ENCODE peak calls at places on chromosome 13, in six cellular contexts. One of them, this sample, is unnamed.

GRCh38 chr13:25276748-25277147 is 10.5 kb downstream of the MTMR6 start:
- DNase-seq in H1: no peak
- DNase-seq in HepG2: no peak
- DNase-seq in HCT116: no peak
- DNase-seq in GM12878: no peak
- DNase-seq in K562: no peak
- DNase-seq in this sample: no peak

GRCh38 chr13:95512424-95512823 is 40.1 kb upstream of the CLDN10 start:
- DNase-seq in HepG2: no peak
- DNase-seq in GM12878: no peak
- DNase-seq in K562: no peak
- DNase-seq in H1: no peak
- DNase-seq in HCT116: no peak
- DNase-seq in this sample: no peak

GRCh38 chr13:40970803-40971202 is 48.3 kb downstream of the ELF1 start:
- DNase-seq in GM12878: no peak
- DNase-seq in HCT116: no peak
- DNase-seq in H1: no peak
- DNase-seq in HepG2: no peak
- DNase-seq in K562: no peak
- DNase-seq in this sample: no peak

GRCh38 chr13:74816737-74817136 is 665.2 kb downstream of the TBC1D4 start:
- DNase-seq in GM12878: no peak
- DNase-seq in K562: no peak
- DNase-seq in HCT116: no peak
- DNase-seq in H1: no peak
- DNase-seq in HepG2: no peak
- DNase-seq in this sample: no peak

GRCh38 chr13:51804295-51805172 is 571 bp upstream of the DHRS12 start:
- DNase-seq in K562: no peak
- DNase-seq in H1: no peak
- DNase-seq in GM12878: no peak
- DNase-seq in HepG2: no peak
- DNase-seq in HCT116: no peak
- DNase-seq in this sample: no peak

GRCh38 chr13:50788551-50788950 is 54.9 kb downstream of the DLEU7 start:
- DNase-seq in HCT116: no peak
- DNase-seq in HepG2: no peak
- DNase-seq in H1: no peak
- DNase-seq in GM12878: no peak
- DNase-seq in K562: no peak
- DNase-seq in this sample: no peak

GRCh38 chr13:35794734-35795389 is 318.4 kb upstream of the MAB21L1 start:
- DNase-seq in GM12878: no peak
- DNase-seq in HepG2: no peak
- DNase-seq in HCT116: no peak
- DNase-seq in H1: no peak
- DNase-seq in K562: no peak
- DNase-seq in this sample: no peak

GRCh38 chr13:40819797-40820315 is 30.4 kb downstream of the SLC25A15 start:
- DNase-seq in H1: no peak
- DNase-seq in GM12878: no peak
- DNase-seq in HCT116: no peak
- DNase-seq in HepG2: no peak
- DNase-seq in K562: no peak
- DNase-seq in this sample: no peak

GRCh38 chr13:50715402-50716146 is 127.9 kb downstream of the DLEU7 start:
- DNase-seq in H1: no peak
- DNase-seq in GM12878: no peak
- DNase-seq in HepG2: no peak
- DNase-seq in HCT116: no peak
- DNase-seq in K562: no peak
- DNase-seq in this sample: no peak

GRCh38 chr13:44267966-44268365 is 105.7 kb upstream of the SERP2 start:
- DNase-seq in K562: no peak
- DNase-seq in GM12878: no peak
- DNase-seq in H1: no peak
- DNase-seq in HCT116: no peak
- DNase-seq in HepG2: no peak
- DNase-seq in this sample: no peak

DNA sequence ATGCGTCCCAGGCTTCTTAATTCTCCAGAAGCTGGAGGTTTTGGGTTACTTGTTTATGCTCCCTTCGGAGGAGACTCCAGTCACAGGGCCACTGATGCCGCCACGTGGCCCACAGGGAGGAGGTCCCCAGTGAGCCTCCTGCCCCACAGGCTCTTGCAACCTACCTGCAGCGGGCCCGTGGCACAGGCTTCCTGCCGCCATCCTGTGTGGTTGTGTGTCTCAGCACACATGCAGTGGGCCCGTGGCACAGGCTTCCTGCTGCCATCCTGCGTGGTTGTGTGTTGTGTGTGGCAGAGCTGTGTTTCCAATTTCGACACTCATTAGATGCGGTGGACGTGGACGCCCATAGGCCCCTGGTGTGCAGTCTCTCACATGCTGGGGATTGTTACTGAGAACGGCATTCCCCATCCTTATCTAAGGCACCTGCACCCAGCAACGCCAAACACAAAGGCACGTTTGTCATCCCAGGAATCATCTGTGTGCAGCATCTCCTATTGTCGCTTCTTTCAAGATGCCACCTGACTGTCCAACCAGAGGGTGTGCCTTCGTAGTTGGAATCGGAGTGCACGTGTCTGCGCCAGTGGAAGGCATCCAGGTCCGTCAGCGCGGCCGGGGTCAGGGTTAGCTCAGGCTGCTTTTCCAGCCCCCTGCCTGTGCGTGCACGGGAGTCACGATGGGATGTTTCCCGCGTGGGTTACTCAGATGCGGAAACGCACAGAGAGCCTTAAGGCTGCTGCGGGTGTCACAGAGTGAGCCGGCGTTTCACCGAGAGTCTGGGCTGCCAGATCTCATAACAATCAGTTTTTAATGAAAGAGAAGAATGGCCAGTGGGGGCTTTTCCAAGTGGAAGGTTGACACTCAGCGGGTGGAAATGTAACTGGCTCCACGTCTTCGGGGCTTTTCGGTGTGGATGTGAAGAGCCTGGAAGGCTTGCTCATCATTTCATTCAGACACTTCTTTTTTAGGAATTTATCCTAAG is 119.8 kb downstream of the ATP11A start:
- DNase-seq in HCT116: no peak
- DNase-seq in GM12878: no peak
- DNase-seq in K562: no peak
- DNase-seq in H1: no peak
- DNase-seq in HepG2: no peak
- DNase-seq in this sample: no peak
- H3K4me3 ChIP-seq in HCT116: no peak
- H3K4me3 ChIP-seq in GM12878: no peak
- H3K4me3 ChIP-seq in K562: no peak
- H3K4me3 ChIP-seq in H1: no peak
- H3K4me3 ChIP-seq in HepG2: no peak
- H3K4me3 ChIP-seq in this sample: no peak

DNA sequence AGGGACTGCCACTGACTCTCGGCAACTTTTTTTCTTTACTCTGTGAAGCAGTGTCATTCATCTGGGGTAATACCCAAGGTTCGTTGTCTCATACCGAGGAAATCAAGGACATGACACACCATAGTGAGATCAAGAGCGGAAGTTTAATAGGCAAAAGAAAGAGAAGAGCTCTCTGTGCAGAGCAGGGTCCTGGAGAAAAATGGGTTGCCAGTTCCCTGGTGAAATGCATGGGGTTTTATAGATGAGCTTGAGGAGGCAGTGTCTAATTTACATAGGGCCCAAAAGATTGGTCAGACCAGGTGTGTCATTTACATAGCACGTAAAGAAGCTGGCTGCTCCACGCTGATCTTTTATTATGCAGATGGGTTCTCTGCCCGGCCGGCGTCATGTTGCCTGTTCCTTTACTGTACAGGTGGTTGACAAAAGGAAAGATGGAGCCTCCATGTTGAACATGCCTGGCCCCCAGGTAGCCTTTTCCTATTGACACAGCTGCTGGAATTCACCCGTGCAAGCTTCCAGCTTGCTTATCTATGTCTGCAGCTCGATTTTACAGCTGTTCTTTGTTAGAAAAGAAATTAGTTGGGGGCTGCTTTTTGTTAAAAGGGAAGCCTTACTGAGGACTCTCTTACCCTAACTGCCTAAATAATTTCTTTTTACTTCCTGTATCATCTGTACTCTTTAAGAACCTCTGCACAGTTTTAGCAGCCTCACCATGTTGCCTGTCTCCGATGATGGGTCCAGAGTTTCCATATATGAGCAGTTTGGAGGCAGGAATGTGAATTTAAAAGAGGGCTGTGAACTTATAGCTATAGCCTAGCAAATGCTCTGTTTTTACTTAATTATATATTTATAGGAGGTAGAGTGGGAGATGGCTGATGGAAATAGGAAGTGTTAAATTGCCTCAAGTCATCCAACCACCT is 98.0 kb upstream of the DIAPH3 start:
- DNase-seq in HepG2: no peak
- DNase-seq in HCT116: no peak
- DNase-seq in H1: peak
- DNase-seq in GM12878: no peak
- DNase-seq in K562: no peak
- DNase-seq in this sample: peak
- TF ChIP-seq ZNF274 in HepG2: no peak
- TF ChIP-seq ZNF274 in HCT116: no peak
- TF ChIP-seq ZNF274 in H1: no peak
- TF ChIP-seq ZNF274 in GM12878: no peak
- TF ChIP-seq ZNF274 in K562: no peak
- TF ChIP-seq ZNF274 in this sample: no peak

GRCh38 chr13:98334620-98335205 is 157.6 kb upstream of the RNF113B start:
- DNase-seq in K562: no peak
- DNase-seq in H1: no peak
- DNase-seq in HepG2: no peak
- DNase-seq in GM12878: no peak
- DNase-seq in HCT116: no peak
- DNase-seq in this sample: no peak
- H3K4me3 ChIP-seq in K562: no peak
- H3K4me3 ChIP-seq in H1: no peak
- H3K4me3 ChIP-seq in HepG2: no peak
- H3K4me3 ChIP-seq in GM12878: no peak
- H3K4me3 ChIP-seq in HCT116: no peak
- H3K4me3 ChIP-seq in this sample: no peak

GRCh38 chr13:31587696-31588266 is 151.5 kb upstream of the RXFP2 start:
- DNase-seq in GM12878: no peak
- DNase-seq in HepG2: no peak
- DNase-seq in H1: no peak
- DNase-seq in HCT116: no peak
- DNase-seq in K562: no peak
- DNase-seq in this sample: no peak
- TF ChIP-seq ZNF274 in GM12878: no peak
- TF ChIP-seq ZNF274 in HepG2: no peak
- TF ChIP-seq ZNF274 in H1: no peak
- TF ChIP-seq ZNF274 in HCT116: no peak
- TF ChIP-seq ZNF274 in K562: no peak
- TF ChIP-seq ZNF274 in this sample: no peak

GRCh38 chr13:83215627-83216026 is 666.6 kb downstream of the SLITRK1 start:
- DNase-seq in HepG2: no peak
- DNase-seq in H1: no peak
- DNase-seq in GM12878: no peak
- DNase-seq in K562: no peak
- DNase-seq in HCT116: no peak
- DNase-seq in this sample: no peak

GRCh38 chr13:83216521-83217245 is 665.6 kb downstream of the SLITRK1 start:
- DNase-seq in HCT116: no peak
- DNase-seq in H1: no peak
- DNase-seq in HepG2: no peak
- DNase-seq in GM12878: no peak
- DNase-seq in K562: no peak
- DNase-seq in this sample: peak

GRCh38 chr13:83211301-83211700 is 671.0 kb downstream of the SLITRK1 start:
- DNase-seq in K562: no peak
- DNase-seq in GM12878: no peak
- DNase-seq in H1: no peak
- DNase-seq in HCT116: no peak
- DNase-seq in HepG2: no peak
- DNase-seq in this sample: no peak

GRCh38 chr13:83219832-83220231 is 662.4 kb downstream of the SLITRK1 start:
- DNase-seq in HepG2: no peak
- DNase-seq in GM12878: no peak
- DNase-seq in HCT116: no peak
- DNase-seq in H1: no peak
- DNase-seq in K562: no peak
- DNase-seq in this sample: no peak

GRCh38 chr13:83214452-83214851 is 667.8 kb downstream of the SLITRK1 start:
- DNase-seq in HCT116: no peak
- DNase-seq in K562: no peak
- DNase-seq in H1: no peak
- DNase-seq in HepG2: no peak
- DNase-seq in GM12878: no peak
- DNase-seq in this sample: no peak
- H3K4me3 ChIP-seq in HCT116: no peak
- H3K4me3 ChIP-seq in K562: no peak
- H3K4me3 ChIP-seq in H1: no peak
- H3K4me3 ChIP-seq in HepG2: no peak
- H3K4me3 ChIP-seq in GM12878: no peak
- H3K4me3 ChIP-seq in this sample: no peak

GRCh38 chr13:110233181-110233641 is 73.7 kb downstream of the COL4A1 start:
- DNase-seq in HCT116: no peak
- DNase-seq in HepG2: no peak
- DNase-seq in K562: no peak
- DNase-seq in H1: no peak
- DNase-seq in GM12878: no peak
- DNase-seq in this sample: no peak
- TF ChIP-seq ZNF274 in HCT116: no peak
- TF ChIP-seq ZNF274 in HepG2: no peak
- TF ChIP-seq ZNF274 in K562: no peak
- TF ChIP-seq ZNF274 in H1: no peak
- TF ChIP-seq ZNF274 in GM12878: no peak
- TF ChIP-seq ZNF274 in this sample: no peak

DNA sequence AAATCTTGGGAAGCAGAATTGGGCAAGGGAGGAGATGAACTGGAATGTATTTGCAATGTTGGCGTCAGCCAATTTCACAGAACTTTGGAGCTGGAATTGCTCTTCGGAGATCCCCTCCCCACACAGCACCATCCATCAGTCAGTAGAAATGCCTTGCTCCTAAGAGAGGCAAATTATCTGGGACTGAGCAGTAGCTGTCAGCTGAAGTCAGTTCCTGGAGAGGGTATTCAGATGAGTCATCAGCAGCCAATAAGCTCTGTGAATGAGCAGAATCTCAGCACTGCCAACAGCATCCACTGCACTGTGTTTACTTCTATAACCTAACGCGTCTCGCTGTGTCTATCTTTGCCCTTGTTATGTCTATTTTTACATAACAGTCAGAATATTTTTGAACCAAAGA is 213.7 kb downstream of the SLITRK5 start:
- DNase-seq in GM12878: no peak
- DNase-seq in HepG2: no peak
- DNase-seq in K562: no peak
- DNase-seq in H1: peak
- DNase-seq in HCT116: no peak
- DNase-seq in this sample: peak
- H3K4me3 ChIP-seq in GM12878: no peak
- H3K4me3 ChIP-seq in HepG2: no peak
- H3K4me3 ChIP-seq in K562: no peak
- H3K4me3 ChIP-seq in H1: no peak
- H3K4me3 ChIP-seq in HCT116: no peak
- H3K4me3 ChIP-seq in this sample: no peak

This sample was measured in NT2/D1.